ENCODE peak calls at places on chromosomes 12 and 14, in five cellular contexts. A, O, T, J and U are unnamed samples.

GRCh38 chr14:65834812-65835211 is 422.3 kb downstream of the FUT8 start:
- DNase-seq in O (no peak), J (no peak), T (no peak), A (no peak), U (no peak)

GRCh38 chr12:9340422-9341259 is 132.4 kb upstream of the PZP start:
- DNase-seq in A (no peak), J (no peak), O (peak; percentile 40), T (no peak), U (no peak)

GRCh38 chr12:3032770-3033537 is 44.2 kb upstream of the TSPAN9 start:
- DNase-seq in O (no peak), A (no peak), T (no peak), J (no peak), U (no peak)

GRCh38 chr14:93734961-93735360 is 53.3 kb downstream of the PRIMA1 start:
- DNase-seq in A (no peak), O (no peak), T (no peak), J (no peak), U (no peak)

GRCh38 chr14:53055003-53055402 is 98.1 kb downstream of the DDHD1 start:
- DNase-seq in A (no peak), J (peak; percentile 34), O (peak; percentile 84), T (peak; percentile 56), U (no peak)

GRCh38 chr12:69284131-69284530 is 44.8 kb downstream of the CPSF6 start:
- DNase-seq in O (peak; percentile 84), J (peak; percentile 66), T (peak; percentile 46), A (no peak), U (peak; percentile 67)

GRCh38 chr14:75279153-75279738 is 618 bp downstream of the FOS start:
- DNase-seq in T (peak; percentile 68), J (no peak), O (peak; percentile 79), A (peak; percentile 40), U (peak; percentile 66)

GRCh38 chr12:32302218-32302826 is 97.0 kb upstream of the FGD4 start:
- DNase-seq in O (peak; percentile 56), A (no peak), J (peak; percentile 21), T (no peak), U (peak; percentile 13)

GRCh38 chr14:104301731-104302460 is 163.5 kb downstream of the KIF26A start:
- DNase-seq in T (no peak), O (no peak), J (no peak), A (no peak), U (no peak)

GRCh38 chr14:22476882-22477281 is 112.1 kb downstream of the DAD1 start:
- DNase-seq in O (no peak), J (no peak), T (no peak), A (no peak), U (no peak)

GRCh38 chr14:29321646-29322045 is 555.1 kb downstream of the FOXG1 start:
- DNase-seq in A (no peak), T (no peak), J (peak; percentile 21), O (peak; percentile 89), U (peak; percentile 29)

GRCh38 chr14:72779679-72780078 is 114.2 kb downstream of the DPF3 start:
- DNase-seq in J (no peak), O (no peak), A (no peak), T (no peak), U (no peak)

GRCh38 chr12:120225852-120226640 is 25.1 kb upstream of the RPLP0 start:
- DNase-seq in A (no peak), J (peak; percentile 81), O (peak; percentile 44), T (peak; percentile 90), U (peak; percentile 42)

GRCh38 chr12:78645956-78646355 is 218.6 kb upstream of the SYT1 start:
- DNase-seq in J (no peak), O (peak; percentile 5), A (no peak), T (no peak), U (no peak)

GRCh38 chr12:125999643-126000042 is 934.4 kb downstream of the AACS start:
- DNase-seq in A (no peak), O (no peak), J (no peak), T (no peak), U (no peak)